ENCODE peak calls at places on chromosomes 11 and 22, in five cellular contexts. K is mucosa of descending colon, G is cardiac muscle cell, X is fibroblast of lung, N is thoracic aorta. B is an unnamed sample. For H3K4me1, the result is how much of the 10 kb centered on the place peaks cover.

GRCh38 chr11:2589538-2589934 is 110.3 kb downstream of the KCNQ1OT1 start:
- DNase-seq in K (peak), G (no peak), X (no peak), N (no peak), B (peak)

GRCh38 chr11:69658606-69659450 is 16.3 kb downstream of the LTO1 start:
- DNase-seq in K (peak), G (no peak), X (no peak), N (no peak), B (peak)

GRCh38 chr11:122038543-122038942 is 77.5 kb downstream of the BLID start:
- DNase-seq in K (no peak), G (peak), X (peak), N (no peak), B (no peak)

GRCh38 chr11:120217941-120218694 is 7.3 kb downstream of the OAF start:
- DNase-seq in K (peak), G (no peak), X (no peak), N (no peak), B (no peak)

GRCh38 chr11:2700415-2701211 is 819 bp upstream of the KCNQ1OT1 start:
- DNase-seq in K (peak), G (peak), X (peak), N (no peak), B (peak)

GRCh38 chr11:105718641-105719040 is 108.8 kb downstream of the GRIA4 start:
- DNase-seq in K (no peak), G (no peak), X (peak), N (no peak), B (no peak)

GRCh38 chr11:119567667-119568582 is 145.0 kb upstream of the THY1 start:
- DNase-seq in K (no peak), G (peak), X (peak), N (no peak), B (no peak)

GRCh38 chr11:103947566-103947919 is 88.9 kb upstream of the DDI1 start:
- DNase-seq in K (no peak), G (peak), X (peak), N (no peak), B (no peak)

GRCh38 chr22:23743303-23743705 is 7.6 kb downstream of the ZNF70 start:
- DNase-seq in K (no peak), G (peak), X (no peak), N (no peak), B (no peak)

GRCh38 chr22:26606611-26607010 is 11.2 kb downstream of the CRYBB1 start:
- DNase-seq in K (no peak), G (peak), X (peak), N (no peak), B (no peak)

GRCh38 chr11:19336331-19336730 is 95.6 kb upstream of the E2F8 start:
- DNase-seq in K (no peak), G (no peak), X (no peak), N (no peak), B (no peak)

GRCh38 chr11:59680287-59681154 is 11.7 kb upstream of the PATL1 start:
- DNase-seq in K (peak), G (peak), X (peak), N (no peak), B (peak)

GRCh38 chr11:109106201-109106906 is 315.6 kb upstream of the C11orf87 start:
- DNase-seq in K (no peak), G (no peak), X (no peak), N (no peak), B (no peak)

GRCh38 chr11:130407978-130408377 is 20.4 kb downstream of the ADAMTS8 start:
- DNase-seq in K (no peak), G (peak), X (peak), N (peak), B (no peak)

GRCh38 chr11:129434641-129435498 is 59.2 kb downstream of the BARX2 start:
- DNase-seq in K (no peak), G (no peak), X (peak), N (no peak), B (no peak)

GRCh38 chr11:40149721-40150120 is 1309.7 kb downstream of the LRRC4C start:
- DNase-seq in K (no peak), G (no peak), X (peak), N (no peak), B (no peak)

GRCh38 chr11:27353593-27354358 is 9.2 kb downstream of the CCDC34 start:
- DNase-seq in K (no peak), G (peak), X (peak), N (no peak), B (no peak)

GRCh38 chr11:130622126-130622525 is 173.7 kb downstream of the ADAMTS15 start:
- DNase-seq in K (no peak), G (no peak), X (no peak), N (no peak), B (no peak)

GRCh38 chr22:24156146-24156914 is 25.0 kb upstream of the SUSD2 start:
- DNase-seq in K (peak), G (peak), X (peak), N (no peak), B (peak)

GRCh38 chr11:35887737-35888136 is 56.1 kb upstream of the LDLRAD3 start:
- DNase-seq in K (no peak), G (no peak), X (no peak), N (no peak), B (no peak)

GRCh38 chr22:32005453-32005852 is 37.6 kb upstream of the SLC5A1 start:
- DNase-seq in K (no peak), G (peak), X (peak), N (no peak), B (no peak)

GRCh38 chr11:34669458-34669857 is 48.6 kb downstream of the EHF start:
- DNase-seq in K (no peak), G (no peak), X (no peak), N (no peak), B (no peak)

GRCh38 chr11:70364745-70365535 is 33.4 kb upstream of the CTTN start:
- DNase-seq in K (no peak), G (no peak), X (no peak), N (no peak), B (no peak)

GRCh38 chr11:87020764-87021365 is 16.9 kb upstream of the TMEM135 start:
- DNase-seq in K (no peak), G (no peak), X (no peak), N (no peak), B (no peak)

GRCh38 chr22:17171016-17171312 is 11.9 kb upstream of the HDHD5 start:
- DNase-seq in K (no peak), G (no peak), X (no peak), N (no peak), B (no peak)

GRCh38 chr11:75280227-75280671 is 39.7 kb downstream of the TPBGL start:
- DNase-seq in K (peak), G (peak), X (peak), N (peak), B (peak)

GRCh38 chr11:128503231-128503991 is 83.9 kb downstream of the ETS1 start:
- DNase-seq in K (no peak), G (peak), X (peak), N (no peak), B (no peak)

GRCh38 chr11:61863548-61864081 is 27.7 kb downstream of the FADS3 start:
- DNase-seq in K (no peak), G (no peak), X (no peak), N (no peak), B (no peak)

GRCh38 chr22:31082606-31083376 is 1.7 kb downstream of the SMTN start:
- DNase-seq in K (peak), G (peak), X (peak), N (no peak), B (no peak)

GRCh38 chr22:44317163-44317455 is 4.4 kb upstream of the SHISAL1 start:
- DNase-seq in K (no peak), G (no peak), X (no peak), N (no peak), B (no peak)

GRCh38 chr11:113314389-113315301 is at the start of gene TTC12:
- DNase-seq in K (peak), G (peak), X (peak), N (peak), B (peak)

GRCh38 chr11:64910451-64911093 is 6.4 kb downstream of the ATG2A start:
- DNase-seq in K (no peak), G (no peak), X (no peak), N (no peak), B (no peak)

GRCh38 chr11:2943711-2944118 is 14.5 kb upstream of the PHLDA2 start:
- DNase-seq in K (peak), G (no peak), X (no peak), N (no peak), B (peak)

GRCh38 chr11:9076661-9077060 is 14.7 kb downstream of the SCUBE2 start:
- DNase-seq in K (no peak), G (no peak), X (no peak), N (no peak), B (no peak)

GRCh38 chr22:25139062-25139461 is 60.6 kb upstream of the CRYBB3 start:
- DNase-seq in K (peak), G (peak), X (no peak), N (no peak), B (no peak)

GRCh38 chr11:3894128-3894731 is 38.8 kb downstream of the STIM1 start:
- DNase-seq in K (no peak), G (peak), X (peak), N (no peak), B (no peak)

GRCh38 chr11:14300661-14301304 is 58.2 kb downstream of the RRAS2 start:
- DNase-seq in K (no peak), G (peak), X (peak), N (peak), B (no peak)

GRCh38 chr11:76806608-76807205 is 23.6 kb downstream of the TSKU start:
- DNase-seq in K (no peak), G (no peak), X (no peak), N (no peak), B (no peak)
- H3K4me1 ChIP-seq in K (under half), G (under half), X (under half), N (under half), B (under half)

GRCh38 chr11:73372371-73372993 is 3.7 kb upstream of the RELT start:
- DNase-seq in K (no peak), G (no peak), X (no peak), N (no peak), B (no peak)
- TF ChIP-seq CTCF in K (no peak), G (peak), X (no peak), N (peak), B (peak)

GRCh38 chr11:47186076-47186936 is at the start of gene PACSIN3:
- DNase-seq in K (peak), G (peak), X (peak), N (no peak), B (peak)
- H3K4me1 ChIP-seq in K (under half), G (under half), X (under half), N (under half), B (under half)

GRCh38 chr11:126035718-126036117 is 26.9 kb downstream of the CDON start:
- DNase-seq in K (no peak), G (no peak), X (no peak), N (no peak), B (no peak)
- TF ChIP-seq CTCF in K (no peak), G (no peak), X (no peak), N (no peak), B (no peak)

DNA sequence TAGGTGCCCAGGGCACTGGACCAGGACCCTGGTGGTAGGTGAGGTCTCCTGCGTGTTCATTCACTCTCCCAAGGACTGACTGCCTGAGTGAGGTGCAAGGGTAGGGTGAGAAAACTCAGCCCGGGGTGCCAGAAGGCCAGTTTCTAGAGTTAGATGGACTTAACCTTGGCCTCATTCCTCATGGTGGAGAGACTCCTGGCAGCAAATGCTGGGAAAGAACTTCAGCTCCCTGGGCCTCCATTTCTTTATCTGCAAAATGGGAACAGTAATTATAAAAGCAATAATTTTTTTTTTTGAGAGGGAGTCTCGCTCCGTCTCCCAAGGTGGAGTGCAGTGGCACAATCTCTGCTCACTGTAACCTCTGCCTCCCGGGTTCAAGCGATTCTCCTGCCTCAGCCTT is 47.7 kb downstream of the TRIOBP start:
- DNase-seq in K (no peak), G (no peak), X (no peak), N (no peak), B (no peak)
- H3K4me1 ChIP-seq in K (under half), G (under half), X (under half), N (under half), B (half or more)

DNA sequence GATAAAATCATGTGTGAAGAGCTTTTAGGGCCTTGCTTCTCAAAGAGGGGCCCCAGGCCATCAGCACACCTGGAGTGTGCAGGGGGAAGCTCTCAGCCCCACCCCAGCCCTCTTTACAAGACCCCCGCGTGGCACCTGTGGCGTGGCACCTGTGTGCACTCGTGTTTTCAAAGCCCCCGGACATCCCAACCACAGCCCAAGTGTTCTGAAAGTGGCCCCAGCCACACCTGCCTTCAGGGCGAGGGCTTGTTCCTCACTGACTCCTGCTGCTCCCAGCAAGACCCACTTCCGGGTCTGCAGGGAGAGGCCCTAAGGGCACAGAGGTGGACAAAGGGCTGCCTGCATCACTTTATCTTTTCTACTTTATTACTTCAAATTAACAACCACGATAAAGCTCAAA is 17.5 kb upstream of the TMEM184B start:
- DNase-seq in K (peak), G (no peak), X (no peak), N (no peak), B (no peak)
- TF ChIP-seq CTCF in K (no peak), G (no peak), X (no peak), N (no peak), B (no peak)

GRCh38 chr22:38870312-38870741 is 1.7 kb downstream of the CBX6 start:
- DNase-seq in K (peak), G (peak), X (peak), N (peak), B (peak)

GRCh38 chr22:38870791-38871359 is 1.1 kb downstream of the CBX6 start:
- DNase-seq in K (no peak), G (no peak), X (no peak), N (no peak), B (no peak)

GRCh38 chr22:38868286-38868721 is 3.7 kb downstream of the CBX6 start:
- DNase-seq in K (no peak), G (no peak), X (no peak), N (no peak), B (no peak)

GRCh38 chr22:38868886-38869381 is 3.1 kb downstream of the CBX6 start:
- DNase-seq in K (peak), G (peak), X (peak), N (peak), B (peak)

DNA sequence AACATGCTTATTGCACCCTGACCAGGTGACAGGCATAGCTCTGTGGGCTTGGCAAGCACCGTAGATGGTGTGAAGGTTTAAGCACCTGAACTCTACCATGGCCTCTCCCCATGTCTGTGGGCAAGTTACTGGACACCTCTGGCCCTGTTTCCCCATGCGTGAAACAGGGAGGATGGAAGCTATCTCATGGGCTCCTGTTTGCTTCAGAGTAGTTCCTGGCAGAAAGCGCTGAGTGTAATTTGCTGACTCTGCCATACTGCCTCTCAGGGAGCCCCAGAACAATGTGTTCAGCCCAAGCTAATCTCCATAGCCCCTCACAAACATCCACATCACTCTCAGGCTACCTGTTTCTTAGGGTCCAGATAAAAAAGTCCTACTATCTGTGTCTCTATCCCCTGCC is 2.4 kb downstream of the CBX6 start:
- DNase-seq in K (no peak), G (no peak), X (no peak), N (no peak), B (no peak)
- H3K4me1 ChIP-seq in K (under half), G (under half), X (under half), N (under half), B (under half)

DNA sequence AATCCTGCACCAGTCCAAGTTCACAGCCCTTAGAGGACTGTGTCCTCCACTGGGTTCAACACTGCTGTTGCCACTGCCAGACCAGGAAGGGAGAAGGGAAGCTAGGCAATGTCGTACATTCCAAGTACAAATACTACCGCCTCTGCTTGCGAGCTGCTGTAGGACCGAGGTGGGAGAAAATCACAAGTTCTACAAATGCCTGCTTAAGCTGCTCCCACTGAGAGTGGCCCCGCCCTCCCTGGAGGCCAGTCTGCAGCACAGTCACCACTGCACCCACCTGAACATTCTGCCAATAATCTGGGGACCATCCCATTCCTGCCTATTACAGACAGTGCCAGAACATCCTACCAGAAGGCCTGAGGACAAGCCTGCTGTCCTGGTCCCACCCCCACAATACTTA is 707.5 kb upstream of the ANO5 start:
- DNase-seq in K (no peak), G (no peak), X (no peak), N (no peak), B (no peak)
- TF ChIP-seq CTCF in K (no peak), G (no peak), X (no peak), N (no peak), B (no peak)

B was measured in upper lobe of right lung.